ENCODE peak calls at places on chromosomes 13 and 19, in ten cellular contexts. Q is PC-3; R is iris pigment epithelial cell; G is colonic mucosa; Y is effector memory CD8-positive, alpha-beta T cell; L is activated CD4-positive, CD25-positive, alpha-beta regulatory T cell; I is kidney epithelial cell; N is T-helper 2 cell; J is left kidney; Z is epithelial cell of prostate. C is an unnamed sample.
A peak's percentile ranks its signal among the peaks of the same experiment; 100 is the strongest.

GRCh38 chr19:42965204-42965603 is 28.2 kb upstream of the PSG7 start:
- DNase-seq in Q (peak; percentile 62), I (no peak), G (no peak), N (no peak), Z (no peak), Y (no peak), R (peak; percentile 70), L (no peak), J (no peak), C (peak; percentile 95)

GRCh38 chr13:42380420-42381164 is 108.6 kb downstream of the AKAP11 start:
- DNase-seq in Y (no peak), L (no peak), J (peak; percentile 33), R (no peak), N (no peak), G (no peak), Z (no peak), Q (no peak), I (no peak), C (no peak)

GRCh38 chr13:33450956-33451709 is 165.6 kb upstream of the STARD13 start:
- DNase-seq in J (no peak), Z (no peak), Q (peak; percentile 10), L (no peak), Y (no peak), G (peak; percentile 29), N (no peak), R (no peak), I (no peak), C (no peak)

GRCh38 chr13:99085139-99085845 is 107.4 kb upstream of the DOCK9 start:
- DNase-seq in G (peak; percentile 22), J (peak; percentile 57), Y (peak; percentile 9), L (no peak), R (no peak), I (no peak), N (peak; percentile 38), Q (no peak), Z (no peak), C (no peak)

GRCh38 chr19:33690461-33691427 is 69.0 kb downstream of the CHST8 start:
- DNase-seq in R (no peak), N (no peak), Z (no peak), J (no peak), I (no peak), Y (no peak), Q (peak; percentile 3), L (no peak), G (no peak), C (peak; percentile 1)

GRCh38 chr13:46113596-46113995 is 8.8 kb upstream of the CPB2 start:
- DNase-seq in L (no peak), Q (peak; percentile 33), Z (no peak), Y (no peak), J (no peak), N (no peak), G (no peak), I (peak; percentile 74), R (peak; percentile 47), C (peak; percentile 62)

GRCh38 chr13:46748300-46748699 is 48.7 kb downstream of the ESD start:
- DNase-seq in L (no peak), N (no peak), R (no peak), Y (no peak), Q (no peak), J (no peak), Z (no peak), I (no peak), G (no peak), C (no peak)

GRCh38 chr19:41352609-41353465 is 885 bp downstream of the TGFB1 start:
- DNase-seq in G (peak; percentile 73), Z (no peak), I (no peak), N (peak; percentile 72), J (peak; percentile 67), L (peak; percentile 66), Y (peak; percentile 76), R (peak; percentile 57), Q (peak; percentile 49), C (peak; percentile 71)

GRCh38 chr19:48780684-48781391 is 25.5 kb downstream of the FGF21 start:
- DNase-seq in Y (no peak), L (no peak), R (peak; percentile 45), J (peak; percentile 53), I (peak; percentile 49), N (no peak), G (no peak), Q (no peak), Z (no peak), C (peak; percentile 76)

GRCh38 chr19:925912-926594 is at the start of gene ARID3A:
- DNase-seq in L (no peak), Y (no peak), J (peak; percentile 88), Q (no peak), R (peak; percentile 84), N (no peak), I (no peak), Z (no peak), G (peak; percentile 51), C (no peak)

GRCh38 chr13:45500492-45501174 is 35.9 kb downstream of the COG3 start:
- DNase-seq in L (no peak), Z (no peak), J (no peak), G (no peak), Y (no peak), N (no peak), R (peak; percentile 92), Q (peak; percentile 80), I (peak; percentile 83), C (peak; percentile 96)

GRCh38 chr19:28242317-28242927 is 970.5 kb downstream of the UQCRFS1 start:
- DNase-seq in Q (no peak), I (no peak), L (no peak), Z (no peak), R (peak; percentile 3), G (peak; percentile 43), Y (no peak), N (no peak), J (peak; percentile 55), C (peak; percentile 2)

GRCh38 chr13:111480976-111481375 is 160.5 kb downstream of the TEX29 start:
- DNase-seq in R (no peak), Z (no peak), N (no peak), L (no peak), Q (no peak), J (no peak), I (no peak), Y (no peak), G (no peak), C (no peak)

GRCh38 chr13:26254583-26255102 is 714 bp downstream of the CDK8 start:
- DNase-seq in N (peak; percentile 57), G (peak; percentile 65), L (peak; percentile 8), Y (peak; percentile 47), Z (peak; percentile 6), J (peak; percentile 79), Q (peak; percentile 49), I (no peak), R (peak; percentile 50), C (peak; percentile 62)

GRCh38 chr19:3585301-3586123 is at the start of gene GIPC3:
- DNase-seq in G (no peak), Q (no peak), Z (no peak), Y (no peak), N (no peak), I (no peak), R (no peak), L (no peak), J (peak; percentile 66), C (no peak)

GRCh38 chr19:5985098-5985783 is 7.3 kb upstream of the RANBP3 start:
- DNase-seq in N (no peak), G (no peak), R (peak; percentile 66), J (no peak), Y (no peak), L (no peak), Q (peak; percentile 54), I (peak; percentile 81), Z (no peak), C (peak; percentile 70)

GRCh38 chr13:101916108-101916757 is 463.8 kb downstream of the ITGBL1 start:
- DNase-seq in Q (no peak), I (no peak), L (no peak), R (peak; percentile 43), Z (no peak), Y (no peak), J (peak; percentile 85), N (no peak), G (no peak), C (peak; percentile 28)

GRCh38 chr13:112828082-112828699 is 138.4 kb downstream of the ATP11A start:
- DNase-seq in Q (no peak), Y (no peak), N (no peak), R (no peak), G (no peak), Z (no peak), J (no peak), I (no peak), L (no peak), C (no peak)

C was measured in ELR.